ENCODE peak calls at places on chromosomes 4 and X, in five cellular contexts. O is lower lobe of right lung, R is left kidney, B is EL, M is ACHN. P is an unnamed sample.

GRCh38 chr4:43835869-43836268 is 612.7 kb downstream of the KCTD8 start:
- DNase-seq in O (no peak), R (no peak), B (no peak), M (no peak), P (no peak)

GRCh38 chr4:10527438-10527837 is 70.2 kb upstream of the ZNF518B start:
- DNase-seq in O (no peak), R (no peak), B (no peak), M (no peak), P (no peak)

GRCh38 chr4:101103381-101104142 is 243.8 kb downstream of the PPP3CA start:
- DNase-seq in O (no peak), R (peak), B (no peak), M (no peak), P (peak)

GRCh38 chr4:122744229-122744628 is 11.7 kb downstream of the BBS12 start:
- DNase-seq in O (no peak), R (no peak), B (peak), M (no peak), P (no peak)

GRCh38 chr4:177229331-177229730 is 80.3 kb upstream of the NEIL3 start:
- DNase-seq in O (no peak), R (peak), B (peak), M (no peak), P (no peak)

GRCh38 chr4:86640469-86640868 is 46.4 kb downstream of the PTPN13 start:
- DNase-seq in O (no peak), R (no peak), B (peak), M (no peak), P (peak)

GRCh38 chr4:30653291-30653690 is 66.9 kb upstream of the PCDH7 start:
- DNase-seq in O (no peak), R (no peak), B (no peak), M (no peak), P (no peak)

GRCh38 chr4:146291313-146291712 is 77.0 kb downstream of the REELD1 start:
- DNase-seq in O (no peak), R (no peak), B (no peak), M (no peak), P (no peak)

GRCh38 chrX:45668686-45669443 is 468.2 kb upstream of the DIPK2B start:
- DNase-seq in O (no peak), R (no peak), B (peak), M (peak), P (no peak)

GRCh38 chrX:29553542-29553941 is 661.8 kb upstream of the MAGEB2 start:
- DNase-seq in O (no peak), R (no peak), B (no peak), M (no peak), P (no peak)

GRCh38 chr4:6343950-6344408 is 74.3 kb downstream of the WFS1 start:
- DNase-seq in O (peak), R (peak), B (peak), M (peak), P (no peak)

GRCh38 chr4:98557497-98557896 is 100.9 kb downstream of the TSPAN5 start:
- DNase-seq in O (peak), R (no peak), B (peak), M (no peak), P (peak)

GRCh38 chrX:128992107-128992971 is 531.0 kb downstream of the SMARCA1 start:
- DNase-seq in O (no peak), R (no peak), B (no peak), M (no peak), P (peak)

GRCh38 chr4:26113339-26113940 is 199.4 kb downstream of the SMIM20 start:
- DNase-seq in O (no peak), R (no peak), B (no peak), M (no peak), P (no peak)